ENCODE peak calls at places on chromosomes 12 and 14, in five cellular contexts. One of them, this sample, is unnamed.

GRCh38 chr14:96359959-96360358 is 3.2 kb downstream of the ATG2B start:
- ATAC-seq in upper lobe of left lung: no peak
- ATAC-seq in HepG2: no peak
- ATAC-seq in K562: no peak
- ATAC-seq in A549: no peak
- ATAC-seq in this sample: no peak

GRCh38 chr12:11545438-11546330 is 103.8 kb upstream of the ETV6 start:
- ATAC-seq in upper lobe of left lung: no peak
- ATAC-seq in HepG2: no peak
- ATAC-seq in K562: no peak
- ATAC-seq in A549: peak; percentile 30
- ATAC-seq in this sample: no peak

GRCh38 chr14:32608880-32609279 is 279.8 kb downstream of the AKAP6 start:
- ATAC-seq in upper lobe of left lung: no peak
- ATAC-seq in HepG2: no peak
- ATAC-seq in K562: no peak
- ATAC-seq in A549: no peak
- ATAC-seq in this sample: no peak

GRCh38 chr12:69225251-69225910 is 14.0 kb upstream of the CPSF6 start:
- ATAC-seq in upper lobe of left lung: no peak
- ATAC-seq in HepG2: no peak
- ATAC-seq in K562: no peak
- ATAC-seq in A549: no peak
- ATAC-seq in this sample: no peak

GRCh38 chr12:11814362-11814761 is 164.9 kb downstream of the ETV6 start:
- ATAC-seq in upper lobe of left lung: no peak
- ATAC-seq in HepG2: peak; percentile 15
- ATAC-seq in K562: no peak
- ATAC-seq in A549: peak; percentile 85
- ATAC-seq in this sample: no peak

GRCh38 chr14:104705340-104706047 is 16.1 kb downstream of the INF2 start:
- ATAC-seq in upper lobe of left lung: no peak
- ATAC-seq in HepG2: no peak
- ATAC-seq in K562: no peak
- ATAC-seq in A549: peak; percentile 34
- ATAC-seq in this sample: no peak

GRCh38 chr14:50964683-50965390 is 20.6 kb upstream of the PYGL start:
- ATAC-seq in upper lobe of left lung: no peak
- ATAC-seq in HepG2: peak; percentile 43
- ATAC-seq in K562: no peak
- ATAC-seq in A549: peak; percentile 40
- ATAC-seq in this sample: no peak

GRCh38 chr14:25049559-25050493 is at the start of gene STXBP6:
- ATAC-seq in upper lobe of left lung: peak; percentile 65
- ATAC-seq in HepG2: peak; percentile 97
- ATAC-seq in K562: peak; percentile 52
- ATAC-seq in A549: peak; percentile 95
- ATAC-seq in this sample: peak; percentile 88

GRCh38 chr14:91323031-91323430 is 78.5 kb upstream of the GPR68 start:
- ATAC-seq in upper lobe of left lung: no peak
- ATAC-seq in HepG2: no peak
- ATAC-seq in K562: no peak
- ATAC-seq in A549: no peak
- ATAC-seq in this sample: no peak

GRCh38 chr14:95503365-95504134 is 12.9 kb downstream of the SYNE3 start:
- ATAC-seq in upper lobe of left lung: no peak
- ATAC-seq in HepG2: no peak
- ATAC-seq in K562: no peak
- ATAC-seq in A549: no peak
- ATAC-seq in this sample: no peak

GRCh38 chr12:22173154-22173553 is 127.1 kb downstream of the CMAS start:
- ATAC-seq in upper lobe of left lung: no peak
- ATAC-seq in HepG2: no peak
- ATAC-seq in K562: no peak
- ATAC-seq in A549: no peak
- ATAC-seq in this sample: no peak

GRCh38 chr14:69675877-69676416 is 64.6 kb downstream of the SUSD6 start:
- ATAC-seq in upper lobe of left lung: no peak
- ATAC-seq in HepG2: no peak
- ATAC-seq in K562: no peak
- ATAC-seq in A549: no peak
- ATAC-seq in this sample: no peak

GRCh38 chr14:68193970-68194634 is 374.5 kb downstream of the RAD51B start:
- ATAC-seq in upper lobe of left lung: no peak
- ATAC-seq in HepG2: no peak
- ATAC-seq in K562: no peak
- ATAC-seq in A549: no peak
- ATAC-seq in this sample: peak; percentile 75

GRCh38 chr12:91603060-91603459 is 420.4 kb upstream of the DCN start:
- ATAC-seq in upper lobe of left lung: no peak
- ATAC-seq in HepG2: no peak
- ATAC-seq in K562: no peak
- ATAC-seq in A549: no peak
- ATAC-seq in this sample: no peak

GRCh38 chr14:77161011-77161410 is 19.4 kb upstream of the ZDHHC22 start:
- ATAC-seq in upper lobe of left lung: peak; percentile 56
- ATAC-seq in HepG2: no peak
- ATAC-seq in K562: no peak
- ATAC-seq in A549: no peak
- ATAC-seq in this sample: no peak

GRCh38 chr12:120980800-120981368 is 2.5 kb downstream of the HNF1A start:
- ATAC-seq in upper lobe of left lung: no peak
- ATAC-seq in HepG2: peak; percentile 33
- ATAC-seq in K562: no peak
- ATAC-seq in A549: peak; percentile 55
- ATAC-seq in this sample: no peak

GRCh38 chr12:68835333-68835908 is 27.4 kb downstream of the MDM2 start:
- ATAC-seq in upper lobe of left lung: no peak
- ATAC-seq in HepG2: peak; percentile 21
- ATAC-seq in K562: no peak
- ATAC-seq in A549: no peak
- ATAC-seq in this sample: no peak

DNA sequence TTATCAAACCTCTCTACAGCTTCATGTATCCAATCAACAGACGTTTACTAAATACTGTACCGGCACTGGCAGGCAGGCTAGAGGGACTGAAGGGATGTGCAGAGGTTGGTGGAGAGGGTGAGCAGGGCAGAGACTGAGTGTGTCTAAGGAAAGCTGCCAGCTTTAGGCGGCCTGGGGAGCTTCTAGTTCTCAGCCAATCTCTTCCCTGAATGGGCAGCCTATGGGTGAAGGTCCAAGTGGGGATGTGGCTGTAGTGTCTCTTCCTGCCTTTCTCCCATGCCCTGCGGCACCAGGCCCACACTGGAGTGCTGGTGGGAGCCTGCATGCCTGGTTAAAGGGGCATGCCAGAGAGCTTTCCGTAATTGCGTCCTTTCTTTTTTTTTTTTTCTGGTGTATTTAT is 239.8 kb downstream of the CACNA1C start:
- ATAC-seq in upper lobe of left lung: no peak
- ATAC-seq in HepG2: no peak
- ATAC-seq in K562: no peak
- ATAC-seq in A549: no peak
- ATAC-seq in this sample: no peak
- H3K4me1 ChIP-seq in upper lobe of left lung: peaks cover 17% of the 10 kb centered on the region
- H3K4me1 ChIP-seq in HepG2: no peaks in the 10 kb centered on the region
- H3K4me1 ChIP-seq in K562: no peaks in the 10 kb centered on the region
- H3K4me1 ChIP-seq in A549: no peaks in the 10 kb centered on the region
- H3K4me1 ChIP-seq in this sample: no peaks in the 10 kb centered on the region

GRCh38 chr12:58502857-58503256 is 417.4 kb downstream of the LRIG3 start:
- ATAC-seq in upper lobe of left lung: no peak
- ATAC-seq in HepG2: no peak
- ATAC-seq in K562: no peak
- ATAC-seq in A549: no peak
- ATAC-seq in this sample: no peak

GRCh38 chr12:58503731-58504520 is 416.4 kb downstream of the LRIG3 start:
- ATAC-seq in upper lobe of left lung: no peak
- ATAC-seq in HepG2: no peak
- ATAC-seq in K562: no peak
- ATAC-seq in A549: no peak
- ATAC-seq in this sample: no peak

GRCh38 chr12:58500399-58500798 is 419.9 kb downstream of the LRIG3 start:
- ATAC-seq in upper lobe of left lung: no peak
- ATAC-seq in HepG2: no peak
- ATAC-seq in K562: no peak
- ATAC-seq in A549: no peak
- ATAC-seq in this sample: no peak

GRCh38 chr12:58504539-58504938 is 415.8 kb downstream of the LRIG3 start:
- ATAC-seq in upper lobe of left lung: no peak
- ATAC-seq in HepG2: no peak
- ATAC-seq in K562: no peak
- ATAC-seq in A549: peak; percentile 57
- ATAC-seq in this sample: no peak

GRCh38 chr12:58502236-58502635 is 418.1 kb downstream of the LRIG3 start:
- ATAC-seq in upper lobe of left lung: no peak
- ATAC-seq in HepG2: no peak
- ATAC-seq in K562: no peak
- ATAC-seq in A549: no peak
- ATAC-seq in this sample: no peak
- TF ChIP-seq EP300 in upper lobe of left lung: no peak
- TF ChIP-seq EP300 in HepG2: no peak
- TF ChIP-seq EP300 in K562: no peak
- TF ChIP-seq EP300 in A549: no peak
- TF ChIP-seq EP300 in this sample: no peak

DNA sequence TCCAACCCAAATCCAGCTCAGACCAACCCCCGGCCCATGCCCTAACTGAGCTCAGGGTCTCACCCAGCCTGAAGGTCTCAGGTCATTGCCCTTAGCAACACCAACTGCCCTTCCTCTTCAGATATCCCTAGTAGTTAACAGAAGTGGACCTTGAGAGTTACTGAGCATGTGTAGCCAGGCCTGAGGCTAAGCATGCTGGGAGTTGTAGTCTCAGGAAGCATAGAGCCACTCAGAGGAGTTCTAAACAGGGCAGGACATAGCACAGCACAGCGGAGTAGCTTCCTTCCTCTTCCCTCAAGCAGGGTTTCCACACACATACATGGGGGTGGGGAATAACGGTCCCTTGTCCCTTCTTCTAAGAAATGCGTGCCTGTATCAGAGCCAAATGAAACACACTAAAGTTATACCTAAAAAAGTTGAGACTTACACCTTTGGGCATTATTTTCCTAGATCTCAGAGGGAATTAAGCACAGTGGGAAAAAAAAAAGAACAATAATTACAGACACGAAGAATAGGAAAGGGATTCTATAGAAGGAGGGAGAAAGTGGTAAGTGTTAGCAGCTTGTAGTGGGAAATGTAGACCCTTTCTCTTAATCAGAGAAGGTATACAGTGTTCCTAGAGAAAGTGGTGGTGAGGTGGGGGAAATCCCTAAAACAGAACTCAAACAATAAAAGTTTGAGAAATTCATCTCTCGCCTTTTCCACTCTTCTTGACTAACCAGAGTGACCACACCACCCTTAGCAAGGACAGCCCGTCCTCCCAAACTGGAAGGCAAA is 4.4 kb downstream of the KMT2D start:
- ATAC-seq in upper lobe of left lung: peak; percentile 82
- ATAC-seq in HepG2: peak; percentile 78
- ATAC-seq in K562: peak; percentile 88
- ATAC-seq in A549: peak; percentile 79
- ATAC-seq in this sample: peak; percentile 73
- H3K4me1 ChIP-seq in upper lobe of left lung: peaks cover 40% of the 10 kb centered on the region
- H3K4me1 ChIP-seq in HepG2: peaks cover 42% of the 10 kb centered on the region
- H3K4me1 ChIP-seq in K562: peaks cover 12% of the 10 kb centered on the region
- H3K4me1 ChIP-seq in A549: peaks cover 29% of the 10 kb centered on the region
- H3K4me1 ChIP-seq in this sample: peaks cover 56% of the 10 kb centered on the region

GRCh38 chr12:19674437-19674836 is 235.1 kb downstream of the AEBP2 start:
- ATAC-seq in upper lobe of left lung: no peak
- ATAC-seq in HepG2: no peak
- ATAC-seq in K562: no peak
- ATAC-seq in A549: no peak
- ATAC-seq in this sample: no peak

GRCh38 chr12:19666070-19666469 is 226.8 kb downstream of the AEBP2 start:
- ATAC-seq in upper lobe of left lung: peak; percentile 46
- ATAC-seq in HepG2: no peak
- ATAC-seq in K562: no peak
- ATAC-seq in A549: no peak
- ATAC-seq in this sample: no peak

GRCh38 chr12:19675361-19675760 is 236.1 kb downstream of the AEBP2 start:
- ATAC-seq in upper lobe of left lung: no peak
- ATAC-seq in HepG2: no peak
- ATAC-seq in K562: no peak
- ATAC-seq in A549: no peak
- ATAC-seq in this sample: no peak

GRCh38 chr12:19669793-19670192 is 230.5 kb downstream of the AEBP2 start:
- ATAC-seq in upper lobe of left lung: no peak
- ATAC-seq in HepG2: no peak
- ATAC-seq in K562: no peak
- ATAC-seq in A549: no peak
- ATAC-seq in this sample: no peak

DNA sequence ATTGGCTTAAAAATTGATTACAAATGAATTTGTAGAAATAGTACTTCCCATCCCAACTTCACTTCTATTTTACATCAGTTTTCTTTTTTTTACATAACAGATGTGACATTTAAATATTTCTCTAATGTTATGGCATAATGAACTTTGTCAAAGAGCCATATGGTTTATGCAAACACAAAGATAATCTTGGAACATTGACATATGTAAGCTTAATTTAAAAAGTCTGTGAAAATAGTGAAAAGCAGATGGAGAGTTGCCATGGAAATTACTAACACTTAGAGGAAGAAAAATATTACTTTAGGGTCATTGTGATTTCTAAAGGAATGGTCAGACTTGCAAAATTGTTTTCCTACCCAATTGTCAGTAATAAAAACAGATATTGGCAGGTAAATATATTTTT is 232.4 kb downstream of the AEBP2 start:
- ATAC-seq in upper lobe of left lung: no peak
- ATAC-seq in HepG2: no peak
- ATAC-seq in K562: no peak
- ATAC-seq in A549: no peak
- ATAC-seq in this sample: no peak
- TF ChIP-seq EP300 in upper lobe of left lung: no peak
- TF ChIP-seq EP300 in HepG2: no peak
- TF ChIP-seq EP300 in K562: no peak
- TF ChIP-seq EP300 in A549: no peak
- TF ChIP-seq EP300 in this sample: no peak

This sample was measured in gastroesophageal sphincter.